ENCODE peak calls at places on chromosomes 11 and 22, in nine cellular contexts. V is colonic mucosa, D is left lung, B is suprapubic skin, N is right lobe of liver, K is body of pancreas, E is endothelial cell of umbilical vein, A is fibroblast of lung, J is PC-3. I is an unnamed sample.
A peak's percentile ranks its signal among the peaks of the same experiment; 100 is the strongest.

GRCh38 chr11:36385121-36385530 is 89.0 kb downstream of the PRR5L start:
- DNase-seq in V (no peak), D (no peak), B (no peak), N (no peak), K (no peak), E (no peak), A (peak; percentile 97), J (peak; percentile 70), I (no peak)

GRCh38 chr22:26671317-26672059 is 14.1 kb downstream of the MIAT start:
- DNase-seq in V (peak; percentile 45), D (peak; percentile 55), B (peak; percentile 81), N (peak; percentile 71), K (peak; percentile 40), E (no peak), A (no peak), J (no peak), I (peak; percentile 60)

GRCh38 chr11:59173964-59174663 is 2.2 kb downstream of the DTX4 start:
- DNase-seq in V (peak; percentile 92), D (peak; percentile 80), B (no peak), N (peak; percentile 88), K (peak; percentile 73), E (no peak), A (peak; percentile 7), J (peak; percentile 67), I (peak; percentile 90)

GRCh38 chr11:11243790-11244469 is 109.1 kb downstream of the CSNK2A3 start:
- DNase-seq in V (no peak), D (peak; percentile 39), B (no peak), N (no peak), K (no peak), E (peak; percentile 34), A (no peak), J (no peak), I (peak; percentile 23)

GRCh38 chr11:47393163-47394049 is 15.0 kb upstream of the SLC39A13 start:
- DNase-seq in V (no peak), D (peak; percentile 74), B (no peak), N (peak; percentile 72), K (no peak), E (peak; percentile 51), A (peak; percentile 76), J (no peak), I (no peak)

GRCh38 chr22:37077802-37078448 is 26.4 kb downstream of the KCTD17 start:
- DNase-seq in V (peak; percentile 73), D (peak; percentile 64), B (no peak), N (no peak), K (peak; percentile 42), E (peak; percentile 38), A (peak; percentile 23), J (peak; percentile 58), I (peak; percentile 84)

GRCh38 chr11:115477410-115477809 is 26.8 kb downstream of the CADM1 start:
- DNase-seq in V (no peak), D (no peak), B (no peak), N (no peak), K (no peak), E (no peak), A (no peak), J (no peak), I (no peak)

GRCh38 chr11:63918576-63919171 is 1.7 kb upstream of the RCOR2 start:
- DNase-seq in V (peak; percentile 56), D (no peak), B (no peak), N (no peak), K (no peak), E (no peak), A (no peak), J (no peak), I (peak; percentile 58)

GRCh38 chr11:130381317-130381716 is 47.1 kb downstream of the ADAMTS8 start:
- DNase-seq in V (no peak), D (no peak), B (no peak), N (no peak), K (no peak), E (no peak), A (no peak), J (no peak), I (no peak)

GRCh38 chr22:20464096-20464614 is 26.5 kb upstream of the SCARF2 start:
- DNase-seq in V (no peak), D (no peak), B (no peak), N (peak; percentile 36), K (no peak), E (no peak), A (no peak), J (no peak), I (no peak)

GRCh38 chr11:86696004-86696403 is 23.6 kb upstream of the ME3 start:
- DNase-seq in V (no peak), D (no peak), B (no peak), N (no peak), K (no peak), E (peak; percentile 84), A (peak; percentile 98), J (peak; percentile 88), I (no peak)

GRCh38 chr11:2796091-2796490 is 89.5 kb downstream of the CDKN1C start:
- DNase-seq in V (peak; percentile 14), D (peak; percentile 22), B (peak; percentile 71), N (peak; percentile 43), K (peak; percentile 12), E (no peak), A (no peak), J (no peak), I (peak; percentile 17)

GRCh38 chr11:132142102-132142501 is 771.7 kb downstream of the NTM start:
- DNase-seq in V (no peak), D (no peak), B (no peak), N (no peak), K (no peak), E (no peak), A (no peak), J (peak; percentile 66), I (no peak)

GRCh38 chr22:27880778-27881394 is 38.2 kb downstream of the PITPNB start:
- DNase-seq in V (peak; percentile 57), D (no peak), B (no peak), N (no peak), K (peak; percentile 55), E (peak; percentile 85), A (peak; percentile 71), J (peak; percentile 72), I (peak; percentile 78)

GRCh38 chr11:46120711-46121327 is 435 bp downstream of the PHF21A start:
- DNase-seq in V (peak; percentile 58), D (peak; percentile 43), B (no peak), N (peak; percentile 60), K (peak; percentile 54), E (peak; percentile 72), A (peak; percentile 84), J (no peak), I (peak; percentile 63)

GRCh38 chr22:42270178-42270511 is 308 bp downstream of the TCF20 start:
- DNase-seq in V (no peak), D (no peak), B (no peak), N (no peak), K (peak; percentile 30), E (peak; percentile 21), A (no peak), J (peak; percentile 32), I (peak; percentile 73)

GRCh38 chr11:68370211-68371111 is 58.1 kb downstream of the LRP5 start:
- DNase-seq in V (no peak), D (no peak), B (no peak), N (no peak), K (no peak), E (no peak), A (peak; percentile 12), J (no peak), I (no peak)

GRCh38 chr11:96782632-96783031 is 392.8 kb downstream of the JRKL start:
- DNase-seq in V (no peak), D (no peak), B (no peak), N (no peak), K (no peak), E (no peak), A (no peak), J (peak; percentile 40), I (no peak)

GRCh38 chr11:64224891-64225607 is 937 bp downstream of the TRPT1 start:
- DNase-seq in V (no peak), D (no peak), B (no peak), N (peak; percentile 54), K (no peak), E (no peak), A (no peak), J (no peak), I (no peak)

GRCh38 chr22:22943521-22944267 is 56.1 kb downstream of the IGLL5 start:
- DNase-seq in V (peak; percentile 13), D (peak; percentile 19), B (peak; percentile 52), N (no peak), K (no peak), E (no peak), A (no peak), J (no peak), I (no peak)
- TF ChIP-seq CTCF in V (no peak), D (no peak), B (no peak), N (no peak), K (no peak), E (no peak), A (peak; percentile 8), J (no peak), I (no peak)

GRCh38 chr11:824292-824880 is 3.3 kb upstream of the CRACR2B start:
- DNase-seq in V (peak; percentile 81), D (no peak), B (no peak), N (no peak), K (peak; percentile 93), E (no peak), A (no peak), J (no peak), I (peak; percentile 66)

GRCh38 chr11:821513-822371 is 3.0 kb downstream of the PNPLA2 start:
- DNase-seq in V (no peak), D (no peak), B (no peak), N (no peak), K (peak; percentile 63), E (no peak), A (no peak), J (no peak), I (no peak)

GRCh38 chr11:824942-825341 is 2.8 kb upstream of the CRACR2B start:
- DNase-seq in V (no peak), D (no peak), B (no peak), N (no peak), K (peak; percentile 88), E (no peak), A (no peak), J (no peak), I (no peak)

GRCh38 chr11:825366-826231 is 2.1 kb upstream of the CRACR2B start:
- DNase-seq in V (peak; percentile 81), D (no peak), B (no peak), N (no peak), K (peak; percentile 88), E (no peak), A (no peak), J (peak; percentile 53), I (peak; percentile 80)

GRCh38 chr11:823441-824291 is 4.1 kb upstream of the CRACR2B start:
- DNase-seq in V (no peak), D (no peak), B (no peak), N (no peak), K (no peak), E (no peak), A (no peak), J (no peak), I (no peak)
- H3K4me3 ChIP-seq in V (no peak overlapping the region), D (no peak overlapping the region), B (no peak overlapping the region), N (no peak overlapping the region), K (no peak overlapping the region), E (no peak overlapping the region), A (no peak overlapping the region), J (no peak overlapping the region), I (no peak overlapping the region)

GRCh38 chr22:50193621-50194020 is 7.2 kb upstream of the SELENOO start:
- DNase-seq in V (no peak), D (no peak), B (no peak), N (no peak), K (no peak), E (no peak), A (no peak), J (no peak), I (no peak)
- H3K4me1 ChIP-seq in V (peaks cover 22% of the 10 kb centered on the region), D (peaks cover 45% of the 10 kb centered on the region), B (peaks cover 43% of the 10 kb centered on the region), N (no peaks in the 10 kb centered on the region), K (peaks cover 57% of the 10 kb centered on the region), E (peaks cover 22% of the 10 kb centered on the region), A (peaks cover 12% of the 10 kb centered on the region), J (peaks cover 37% of the 10 kb centered on the region), I (peaks cover 30% of the 10 kb centered on the region)

GRCh38 chr11:17692931-17693330 is 26.4 kb upstream of the MYOD1 start:
- DNase-seq in V (no peak), D (no peak), B (no peak), N (no peak), K (no peak), E (no peak), A (no peak), J (no peak), I (no peak)
- TF ChIP-seq CTCF in V (no peak), D (no peak), B (no peak), N (no peak), K (no peak), E (no peak), A (no peak), J (no peak), I (no peak)